ENCODE peak calls at places on chromosomes 2 and 18, in seven cellular contexts. O is T-helper 1 cell, T is hepatic stellate cell, J is GM23248, B is NCI-H1092, Q is skeletal muscle cell, U is aorta. I is an unnamed sample.

GRCh38 chr2:73839653-73840411 is 11.1 kb downstream of the STAMBP start:
- DNase-seq in J (peak), T (no peak), Q (no peak), U (no peak), O (no peak), B (no peak), I (no peak)

GRCh38 chr2:26243643-26244478 is 571 bp downstream of the HADHA start:
- DNase-seq in B (peak), O (no peak), T (peak), J (peak), Q (no peak), U (no peak), I (peak)

GRCh38 chr2:222494104-222494739 is 69.9 kb downstream of the SGPP2 start:
- DNase-seq in J (no peak), T (no peak), B (no peak), Q (no peak), U (no peak), O (no peak), I (no peak)

GRCh38 chr2:138867341-138867740 is 87.2 kb upstream of the NXPH2 start:
- DNase-seq in U (no peak), Q (no peak), O (no peak), B (no peak), J (no peak), T (no peak), I (no peak)

GRCh38 chr2:45909677-45910191 is 258.3 kb downstream of the PRKCE start:
- DNase-seq in Q (no peak), B (no peak), J (peak), O (no peak), T (no peak), U (no peak), I (no peak)

GRCh38 chr2:189487283-189488280 is 46.3 kb downstream of the WDR75 start:
- DNase-seq in T (no peak), J (no peak), U (no peak), B (no peak), Q (no peak), O (no peak), I (no peak)

GRCh38 chr2:168244318-168244717 is 3.1 kb downstream of the STK39 start:
- DNase-seq in O (peak), B (peak), Q (no peak), J (no peak), T (no peak), U (no peak), I (no peak)

GRCh38 chr2:102615620-102616436 is 3.5 kb upstream of the SLC9A2 start:
- DNase-seq in J (peak), B (no peak), T (peak), Q (no peak), O (no peak), U (peak), I (peak)

GRCh38 chr2:96702098-96702785 is 37.6 kb downstream of the LMAN2L start:
- DNase-seq in O (no peak), T (no peak), Q (no peak), B (no peak), U (no peak), J (no peak), I (peak)

GRCh38 chr2:113757059-113757657 is 716 bp upstream of the SLC35F5 start:
- DNase-seq in J (no peak), B (no peak), T (no peak), Q (no peak), O (no peak), U (no peak), I (no peak)

GRCh38 chr2:199739413-199740110 is 111.4 kb downstream of the FTCDNL1 start:
- DNase-seq in B (no peak), U (peak), J (peak), T (peak), Q (no peak), O (peak), I (peak)

GRCh38 chr18:36578871-36579270 is 249.9 kb downstream of the TPGS2 start:
- DNase-seq in J (peak), Q (peak), B (no peak), T (no peak), U (no peak), O (no peak), I (no peak)

GRCh38 chr2:166373951-166374350 is 1.8 kb downstream of the SCN9A start:
- DNase-seq in J (peak), Q (peak), B (peak), U (no peak), O (no peak), T (peak), I (peak)

GRCh38 chr2:236667526-236667925 is 97.9 kb downstream of the ACKR3 start:
- DNase-seq in J (no peak), U (no peak), T (no peak), B (no peak), O (no peak), Q (no peak), I (no peak)

GRCh38 chr2:11578081-11578948 is 44.5 kb downstream of the GREB1 start:
- DNase-seq in Q (no peak), O (no peak), T (no peak), B (no peak), U (peak), J (no peak), I (no peak)

GRCh38 chr2:132788310-132788832 is 118.4 kb upstream of the LYPD1 start:
- DNase-seq in U (no peak), J (no peak), T (no peak), Q (no peak), B (no peak), O (no peak), I (no peak)

GRCh38 chr18:55380574-55380973 is 207.4 kb downstream of the TCF4 start:
- DNase-seq in B (no peak), T (no peak), O (no peak), Q (no peak), J (peak), U (no peak), I (no peak)

GRCh38 chr18:68721681-68722583 is 7.0 kb upstream of the TMX3 start:
- DNase-seq in O (no peak), U (no peak), T (peak), Q (no peak), B (no peak), J (peak), I (no peak)

GRCh38 chr2:9837451-9837850 is 5.8 kb upstream of the TAF1B start:
- DNase-seq in B (no peak), T (no peak), O (no peak), J (peak), U (no peak), Q (no peak), I (no peak)

GRCh38 chr18:56235061-56235772 is 403.2 kb downstream of the TXNL1 start:
- DNase-seq in J (no peak), U (no peak), O (no peak), Q (no peak), B (no peak), T (no peak), I (no peak)

I was measured in LoVo.